ENCODE peak calls at places on chromosomes 5 and 9, in five cellular contexts. S is heart left ventricle, J is heart right ventricle, G is H1, T is upper lobe of left lung. H is an unnamed sample.

GRCh38 chr5:133347039-133347438 is 265.3 kb downstream of the FSTL4 start:
- DNase-seq in J (no peak), T (no peak), S (no peak), G (no peak), H (no peak)

GRCh38 chr9:92119581-92119980 is 4.4 kb upstream of the SPTLC1 start:
- DNase-seq in T (no peak), S (no peak), J (no peak), G (no peak), H (no peak)

GRCh38 chr5:74384851-74385250 is 255.7 kb downstream of the ENC1 start:
- DNase-seq in T (no peak), G (no peak), S (no peak), J (no peak), H (no peak)

GRCh38 chr9:89941875-89942274 is 337.1 kb downstream of the GADD45G start:
- DNase-seq in S (no peak), J (no peak), T (no peak), G (no peak), H (no peak)

GRCh38 chr5:132688536-132689409 is 15.0 kb downstream of the IL4 start:
- DNase-seq in S (no peak), G (no peak), T (no peak), J (no peak), H (no peak)

GRCh38 chr5:1103505-1104326 is 8.1 kb downstream of the SLC12A7 start:
- DNase-seq in S (peak; percentile 94), J (peak; percentile 86), T (peak; percentile 84), G (no peak), H (peak; percentile 33)

GRCh38 chr5:181181650-181182565 is 23.1 kb downstream of the TRIM7 start:
- DNase-seq in G (peak; percentile 76), T (peak; percentile 78), J (peak; percentile 68), S (peak; percentile 79), H (peak; percentile 50)

GRCh38 chr9:19493845-19494244 is 85.0 kb downstream of the ACER2 start:
- DNase-seq in T (no peak), G (no peak), S (no peak), J (no peak), H (no peak)

GRCh38 chr9:34610434-34611206 is 1.3 kb downstream of the RPP25L start:
- DNase-seq in J (peak; percentile 36), G (no peak), T (no peak), S (peak; percentile 57), H (no peak)

GRCh38 chr9:137026828-137027227 is 1.2 kb downstream of the ABCA2 start:
- DNase-seq in T (no peak), J (no peak), S (no peak), G (no peak), H (no peak)

GRCh38 chr9:137028013-137028280 is at the start of gene ABCA2:
- DNase-seq in S (no peak), J (no peak), G (no peak), T (no peak), H (no peak)

GRCh38 chr9:137026384-137026783 is 1.7 kb downstream of the ABCA2 start:
- DNase-seq in T (no peak), G (no peak), S (no peak), J (no peak), H (no peak)

GRCh38 chr9:137028281-137029057 is 432 bp upstream of the ABCA2 start:
- DNase-seq in S (peak; percentile 82), J (peak; percentile 77), G (peak; percentile 77), T (peak; percentile 78), H (peak; percentile 65)

DNA sequence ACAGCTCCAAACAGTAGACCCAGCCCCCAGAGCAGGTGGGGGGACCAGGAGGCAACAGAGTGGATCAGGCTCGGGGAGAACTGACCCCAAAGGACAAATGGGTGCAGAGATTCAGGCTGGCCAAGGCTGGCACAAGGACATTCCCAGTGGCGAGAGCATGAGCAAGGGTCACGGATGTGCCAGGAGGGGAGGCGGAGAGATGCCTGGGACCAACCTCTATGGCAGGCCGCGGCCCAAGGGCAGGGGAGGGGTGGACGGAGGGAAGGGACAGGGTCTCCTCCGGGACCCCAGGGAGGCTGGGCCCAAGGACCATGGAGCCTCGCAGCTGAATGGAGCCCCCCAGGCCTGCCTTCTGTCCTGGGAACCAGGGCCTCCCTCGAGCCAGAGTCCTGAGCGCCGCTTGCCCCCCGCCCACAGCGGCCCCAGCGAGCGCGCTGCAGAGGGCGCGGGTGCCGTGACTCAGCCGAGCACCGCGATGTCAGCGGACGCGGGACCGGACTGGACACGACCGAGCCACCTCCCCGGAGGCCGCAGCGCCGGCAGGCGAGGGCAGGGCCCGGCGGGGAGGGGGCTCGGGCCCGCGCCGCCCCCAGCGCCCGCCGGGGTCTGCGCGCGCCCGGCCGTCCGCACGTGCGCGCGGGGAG is 546 bp downstream of the ABCA2 start:
- DNase-seq in S (no peak), T (no peak), J (peak; percentile 51), G (no peak), H (no peak)
- H3K4me3 ChIP-seq in S (peak overlapping the region; percentile 29), T (peak overlapping the region; percentile 68), J (peak overlapping the region; percentile 63), G (peak overlapping the region; percentile 61), H (peak overlapping the region; percentile 30)

GRCh38 chr9:128551652-128552152 is 685 bp upstream of the SPTAN1 start:
- DNase-seq in G (no peak), T (no peak), S (no peak), J (no peak), H (no peak)
- H3K27ac ChIP-seq in G (no peak overlapping the region), T (peak overlapping the region; percentile 99), S (peak overlapping the region; percentile 99), J (peak overlapping the region; percentile 94), H (peak overlapping the region; percentile 92)

GRCh38 chr5:59810041-59810440 is 83.5 kb downstream of the PDE4D start:
- DNase-seq in T (peak; percentile 76), S (peak; percentile 71), J (peak; percentile 68), G (peak; percentile 78), H (peak; percentile 50)
- H3K4me3 ChIP-seq in T (no peak overlapping the region), S (no peak overlapping the region), J (no peak overlapping the region), G (peak overlapping the region; percentile 43), H (no peak overlapping the region)

DNA sequence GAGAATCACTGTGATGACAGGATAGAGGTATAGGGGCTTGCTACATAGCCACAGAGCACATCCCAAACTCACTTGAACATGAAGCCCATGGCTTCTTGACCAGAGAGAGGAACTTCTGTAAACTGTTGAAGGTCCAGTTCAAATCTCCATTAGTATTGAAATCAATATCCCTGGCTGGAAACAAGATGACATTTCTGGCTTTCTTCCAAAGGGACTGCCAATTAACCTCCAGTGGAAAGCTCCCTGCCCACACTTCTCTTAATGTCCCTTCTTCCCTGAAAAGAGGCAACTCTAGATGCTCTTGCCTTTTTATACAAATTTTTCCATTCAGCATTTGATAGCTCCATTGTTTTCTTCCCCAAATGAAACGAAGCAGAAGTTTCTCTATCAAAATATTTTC is 612.0 kb downstream of the EBF1 start:
- DNase-seq in J (no peak), T (no peak), S (no peak), G (no peak), H (no peak)
- H3K27ac ChIP-seq in J (no peak overlapping the region), T (no peak overlapping the region), S (no peak overlapping the region), G (no peak overlapping the region), H (no peak overlapping the region)

GRCh38 chr9:87594662-87595061 is 97.0 kb downstream of the DAPK1 start:
- DNase-seq in G (no peak), T (no peak), J (no peak), S (no peak), H (no peak)
- H3K4me3 ChIP-seq in G (no peak overlapping the region), T (no peak overlapping the region), J (no peak overlapping the region), S (no peak overlapping the region), H (no peak overlapping the region)

GRCh38 chr5:119323630-119324000 is 32.2 kb upstream of the TNFAIP8 start:
- DNase-seq in S (no peak), T (no peak), G (no peak), J (no peak), H (no peak)

GRCh38 chr5:119321569-119322311 is 34.1 kb upstream of the TNFAIP8 start:
- DNase-seq in S (no peak), J (no peak), G (no peak), T (no peak), H (no peak)

GRCh38 chr5:119324842-119325241 is 31.0 kb upstream of the TNFAIP8 start:
- DNase-seq in J (no peak), G (no peak), S (no peak), T (no peak), H (no peak)

GRCh38 chr5:119322948-119323629 is 32.7 kb upstream of the TNFAIP8 start:
- DNase-seq in S (no peak), J (no peak), G (no peak), T (no peak), H (no peak)

GRCh38 chr5:119322312-119322947 is 33.4 kb upstream of the TNFAIP8 start:
- DNase-seq in J (no peak), G (no peak), S (no peak), T (no peak), H (no peak)
- H3K27ac ChIP-seq in J (no peak overlapping the region), G (peak overlapping the region; percentile 8), S (no peak overlapping the region), T (no peak overlapping the region), H (no peak overlapping the region)

GRCh38 chr5:155728857-155729683 is 597.9 kb upstream of the SGCD start:
- DNase-seq in T (no peak), J (peak; percentile 48), G (peak; percentile 75), S (peak; percentile 71), H (no peak)
- H3K4me3 ChIP-seq in T (peak overlapping the region; percentile 39), J (peak overlapping the region; percentile 62), G (peak overlapping the region; percentile 69), S (peak overlapping the region; percentile 5), H (no peak overlapping the region)

GRCh38 chr9:95778957-95779356 is 96.5 kb upstream of the ERCC6L2 start:
- DNase-seq in G (peak; percentile 35), T (no peak), J (peak; percentile 53), S (peak; percentile 85), H (no peak)
- H3K27ac ChIP-seq in G (no peak overlapping the region), T (no peak overlapping the region), J (no peak overlapping the region), S (no peak overlapping the region), H (no peak overlapping the region)

GRCh38 chr5:94788527-94788926 is 170.1 kb downstream of the SLF1 start:
- DNase-seq in J (no peak), S (no peak), T (no peak), G (no peak), H (no peak)

GRCh38 chr5:94793816-94794198 is 175.3 kb downstream of the SLF1 start:
- DNase-seq in T (no peak), J (no peak), G (no peak), S (no peak), H (no peak)

GRCh38 chr5:94791787-94792186 is 173.3 kb downstream of the SLF1 start:
- DNase-seq in G (no peak), T (no peak), J (peak; percentile 4), S (no peak), H (no peak)

DNA sequence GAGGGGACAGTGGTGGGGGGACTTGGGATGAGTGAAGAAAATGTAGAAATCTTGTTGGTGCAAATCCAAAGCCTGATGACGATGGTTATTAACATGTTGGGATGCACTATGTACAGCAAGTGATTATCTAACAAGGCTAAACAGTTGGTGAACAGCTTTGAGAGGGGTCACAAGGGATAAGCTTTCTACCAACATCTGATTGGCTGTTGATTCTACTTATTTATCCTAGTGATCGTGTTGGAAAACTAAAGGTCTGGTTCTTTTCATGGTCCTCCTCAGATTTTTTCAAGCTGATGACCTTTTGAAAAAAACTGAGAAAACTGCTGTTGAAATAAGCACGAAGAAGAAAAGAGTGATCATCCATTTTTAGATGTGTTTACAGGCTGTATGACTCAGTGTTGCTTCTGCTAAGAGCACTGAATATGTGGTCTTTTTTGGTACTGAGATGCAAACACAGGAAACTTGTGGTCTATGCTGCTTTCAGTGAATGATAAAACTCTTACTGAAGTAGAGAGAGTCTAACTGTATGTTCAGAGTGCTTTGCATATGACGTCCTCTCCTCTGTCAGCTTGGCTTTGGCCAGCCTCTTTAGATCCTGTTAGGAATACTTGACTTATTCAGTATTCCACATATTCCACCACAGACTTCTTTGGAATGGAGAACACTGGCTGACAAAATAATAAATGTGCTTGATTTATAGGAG is 174.8 kb downstream of the SLF1 start:
- DNase-seq in J (no peak), G (no peak), T (no peak), S (no peak), H (peak; percentile 16)
- H3K4me3 ChIP-seq in J (no peak overlapping the region), G (no peak overlapping the region), T (no peak overlapping the region), S (no peak overlapping the region), H (no peak overlapping the region)

H was measured in CD8-positive, alpha-beta T cell.